ENCODE peak calls at places on chromosome 2, in four cellular contexts. M is activated T-cell treated with anti-CD3 and anti-CD28 coated beads for 1 hour; Q is fibroblast of the aortic adventitia; C is naive thymus-derived CD4-positive, alpha-beta T cell. K is an unnamed sample.

GRCh38 chr2:110958720-110959119 is 162.0 kb upstream of the BCL2L11 start:
- DNase-seq in M (no peak), Q (no peak), C (no peak), K (no peak)

GRCh38 chr2:231387904-231388724 is 7.4 kb upstream of the B3GNT7 start:
- DNase-seq in M (no peak), Q (peak; percentile 14), C (no peak), K (no peak)

GRCh38 chr2:136008205-136008865 is 22.9 kb upstream of the DARS1 start:
- DNase-seq in M (peak; percentile 16), Q (no peak), C (peak; percentile 53), K (peak; percentile 42)

GRCh38 chr2:37472959-37473358 is 128.5 kb downstream of the QPCT start:
- DNase-seq in M (no peak), Q (peak; percentile 77), C (no peak), K (no peak)

GRCh38 chr2:113232730-113233129 is 46.0 kb downstream of the PAX8 start:
- DNase-seq in M (no peak), Q (no peak), C (no peak), K (no peak)

GRCh38 chr2:30225131-30225762 is 6.1 kb upstream of the LBH start:
- DNase-seq in M (peak; percentile 22), Q (peak; percentile 81), C (peak; percentile 77), K (peak; percentile 32)

GRCh38 chr2:240955306-240956101 is 42.9 kb upstream of the SNED1 start:
- DNase-seq in M (no peak), Q (no peak), C (no peak), K (no peak)

GRCh38 chr2:128361376-128362131 is 42.9 kb upstream of the HS6ST1 start:
- DNase-seq in M (no peak), Q (no peak), C (no peak), K (no peak)

GRCh38 chr2:195513119-195513518 is 143.9 kb upstream of the SLC39A10 start:
- DNase-seq in M (no peak), Q (no peak), C (no peak), K (no peak)

GRCh38 chr2:25620711-25621110 is 52.7 kb downstream of the DTNB start:
- DNase-seq in M (no peak), Q (no peak), C (no peak), K (no peak)

GRCh38 chr2:88721268-88721667 is 29.8 kb downstream of the RPIA start:
- DNase-seq in M (no peak), Q (no peak), C (no peak), K (no peak)

GRCh38 chr2:109318150-109318948 is 189.3 kb downstream of the SH3RF3 start:
- DNase-seq in M (no peak), Q (peak; percentile 99), C (no peak), K (no peak)

GRCh38 chr2:229416116-229416694 is 145.1 kb upstream of the PID1 start:
- DNase-seq in M (no peak), Q (peak; percentile 75), C (no peak), K (no peak)

GRCh38 chr2:201407265-201407664 is 44.0 kb downstream of the TRAK2 start:
- DNase-seq in M (no peak), Q (peak; percentile 53), C (no peak), K (no peak)

GRCh38 chr2:127280693-127281092 is 13.3 kb downstream of the ERCC3 start:
- DNase-seq in M (no peak), Q (no peak), C (no peak), K (no peak)

GRCh38 chr2:113079123-113079522 is 11.4 kb downstream of the IL1F10 start:
- DNase-seq in M (no peak), Q (no peak), C (no peak), K (no peak)

GRCh38 chr2:8633735-8634313 is 48.0 kb upstream of the ID2 start:
- DNase-seq in M (no peak), Q (peak; percentile 76), C (no peak), K (no peak)

GRCh38 chr2:55231546-55232083 is 478 bp downstream of the CLHC1 start:
- DNase-seq in M (no peak), Q (peak; percentile 21), C (no peak), K (no peak)